ENCODE peak calls at places on chromosome 19, in five cellular contexts. One of them, this sample, is unnamed.

GRCh38 chr19:18390075-18390909 is 4.3 kb downstream of the GDF15 start:
- DNase-seq in tibial artery: no peak
- DNase-seq in H1: no peak
- DNase-seq in right lobe of liver: no peak
- DNase-seq in upper lobe of right lung: no peak
- DNase-seq in this sample: no peak

GRCh38 chr19:29858000-29858596 is 46.3 kb downstream of the CCNE1 start:
- DNase-seq in tibial artery: no peak
- DNase-seq in H1: peak; percentile 82
- DNase-seq in right lobe of liver: peak; percentile 52
- DNase-seq in upper lobe of right lung: peak; percentile 71
- DNase-seq in this sample: no peak

GRCh38 chr19:294819-295686 is 3.9 kb upstream of the PLPP2 start:
- DNase-seq in tibial artery: no peak
- DNase-seq in H1: peak; percentile 91
- DNase-seq in right lobe of liver: no peak
- DNase-seq in upper lobe of right lung: peak; percentile 77
- DNase-seq in this sample: no peak

GRCh38 chr19:39001016-39001415 is 25.5 kb upstream of the FBXO17 start:
- DNase-seq in tibial artery: no peak
- DNase-seq in H1: no peak
- DNase-seq in right lobe of liver: no peak
- DNase-seq in upper lobe of right lung: no peak
- DNase-seq in this sample: no peak

GRCh38 chr19:29442094-29442493 is 83.7 kb upstream of the VSTM2B start:
- DNase-seq in tibial artery: no peak
- DNase-seq in H1: no peak
- DNase-seq in right lobe of liver: no peak
- DNase-seq in upper lobe of right lung: no peak
- DNase-seq in this sample: no peak

GRCh38 chr19:18049390-18049789 is 37.3 kb downstream of the IL12RB1 start:
- DNase-seq in tibial artery: peak; percentile 90
- DNase-seq in H1: no peak
- DNase-seq in right lobe of liver: peak; percentile 97
- DNase-seq in upper lobe of right lung: peak; percentile 92
- DNase-seq in this sample: no peak

GRCh38 chr19:12745166-12745897 is 6.3 kb upstream of the BEST2 start:
- DNase-seq in tibial artery: no peak
- DNase-seq in H1: no peak
- DNase-seq in right lobe of liver: no peak
- DNase-seq in upper lobe of right lung: no peak
- DNase-seq in this sample: no peak

GRCh38 chr19:31316201-31316951 is 32.9 kb downstream of the TSHZ3 start:
- DNase-seq in tibial artery: peak; percentile 54
- DNase-seq in H1: no peak
- DNase-seq in right lobe of liver: no peak
- DNase-seq in upper lobe of right lung: no peak
- DNase-seq in this sample: no peak

GRCh38 chr19:54633401-54633800 is 3.1 kb downstream of the LILRB1 start:
- DNase-seq in tibial artery: no peak
- DNase-seq in H1: no peak
- DNase-seq in right lobe of liver: no peak
- DNase-seq in upper lobe of right lung: no peak
- DNase-seq in this sample: no peak

GRCh38 chr19:37763488-37763887 is 15.9 kb downstream of the ZNF573 start:
- DNase-seq in tibial artery: no peak
- DNase-seq in H1: no peak
- DNase-seq in right lobe of liver: no peak
- DNase-seq in upper lobe of right lung: no peak
- DNase-seq in this sample: peak; percentile 8

GRCh38 chr19:37966211-37967072 is 59.4 kb downstream of the SIPA1L3 start:
- DNase-seq in tibial artery: no peak
- DNase-seq in H1: no peak
- DNase-seq in right lobe of liver: no peak
- DNase-seq in upper lobe of right lung: peak; percentile 55
- DNase-seq in this sample: no peak

DNA sequence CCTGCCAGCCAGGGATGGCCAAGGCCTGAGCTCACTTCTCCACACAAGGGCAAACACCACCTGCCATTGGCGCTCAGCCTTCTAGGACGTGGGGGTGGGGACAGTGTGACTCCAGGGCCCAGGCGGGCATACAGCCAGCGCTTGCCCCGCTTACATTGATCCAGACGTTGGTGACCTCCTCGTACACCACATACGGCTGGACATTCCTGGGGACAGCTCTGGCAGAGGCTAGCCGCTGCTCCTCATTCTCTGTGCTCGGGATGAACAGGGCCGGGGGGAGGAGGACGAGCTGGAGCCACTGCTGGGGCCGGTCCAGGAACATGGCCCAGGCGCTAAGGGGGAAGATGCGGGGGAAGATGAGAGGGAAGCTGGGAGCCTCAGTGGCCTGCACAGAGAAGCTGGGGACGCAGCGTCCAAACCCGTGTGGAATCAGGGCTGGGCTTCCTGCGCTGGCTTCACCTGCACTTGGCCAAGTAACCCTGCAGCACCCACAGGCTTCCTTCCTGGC is 25.1 kb upstream of the MYDGF start:
- DNase-seq in tibial artery: no peak
- DNase-seq in H1: no peak
- DNase-seq in right lobe of liver: peak; percentile 90
- DNase-seq in upper lobe of right lung: no peak
- DNase-seq in this sample: no peak
- H3K4me1 ChIP-seq in tibial artery: no peaks in the 10 kb centered on the region
- H3K4me1 ChIP-seq in H1: no peaks in the 10 kb centered on the region
- H3K4me1 ChIP-seq in right lobe of liver: peaks cover 34% of the 10 kb centered on the region
- H3K4me1 ChIP-seq in upper lobe of right lung: no peaks in the 10 kb centered on the region
- H3K4me1 ChIP-seq in this sample: peaks cover 3% of the 10 kb centered on the region

DNA sequence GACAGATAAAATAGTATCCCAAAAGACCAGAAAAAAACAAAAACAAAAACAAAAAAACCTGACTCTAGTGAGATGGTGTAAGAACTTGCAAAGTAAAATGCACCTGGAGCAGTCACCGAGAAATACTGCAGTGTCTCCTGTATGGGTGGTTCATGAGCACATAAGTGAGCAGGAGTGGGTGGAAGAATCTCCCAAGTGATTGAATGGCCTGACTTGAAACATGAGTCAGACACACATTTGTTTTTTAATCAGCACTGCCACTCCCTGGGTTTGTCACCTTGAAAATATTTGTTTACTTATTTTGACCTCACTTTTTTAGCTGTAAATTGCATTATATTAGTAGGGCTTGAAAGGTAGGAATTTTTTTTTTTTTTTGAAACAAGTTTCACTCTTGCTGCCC is 2.0 kb downstream of the ZNF431 start:
- DNase-seq in tibial artery: no peak
- DNase-seq in H1: no peak
- DNase-seq in right lobe of liver: no peak
- DNase-seq in upper lobe of right lung: no peak
- DNase-seq in this sample: no peak
- H3K4me1 ChIP-seq in tibial artery: no peaks in the 10 kb centered on the region
- H3K4me1 ChIP-seq in H1: no peaks in the 10 kb centered on the region
- H3K4me1 ChIP-seq in right lobe of liver: no peaks in the 10 kb centered on the region
- H3K4me1 ChIP-seq in upper lobe of right lung: no peaks in the 10 kb centered on the region
- H3K4me1 ChIP-seq in this sample: peaks cover 2% of the 10 kb centered on the region

DNA sequence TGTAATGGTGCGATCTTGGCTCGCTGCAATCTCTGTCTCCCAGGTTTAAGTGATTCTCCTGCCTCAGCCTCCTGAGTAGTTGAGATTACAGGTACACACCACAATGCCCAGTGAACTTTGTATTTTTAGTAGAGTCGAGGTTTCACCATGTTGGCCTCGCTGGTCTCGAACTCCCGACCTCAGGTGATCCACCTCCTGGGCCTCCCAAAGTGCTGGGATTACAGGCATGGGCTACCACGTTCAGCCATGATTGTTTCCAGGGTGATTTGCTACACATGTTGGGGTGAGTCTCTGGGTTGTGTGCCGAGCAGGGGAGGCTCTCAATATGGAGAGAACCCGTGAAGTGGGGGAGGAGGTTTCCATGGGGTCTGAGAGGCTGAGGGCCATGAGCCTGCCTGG is 24.8 kb upstream of the CEACAM21 start:
- DNase-seq in tibial artery: no peak
- DNase-seq in H1: no peak
- DNase-seq in right lobe of liver: no peak
- DNase-seq in upper lobe of right lung: no peak
- DNase-seq in this sample: no peak
- H3K4me1 ChIP-seq in tibial artery: no peaks in the 10 kb centered on the region
- H3K4me1 ChIP-seq in H1: no peaks in the 10 kb centered on the region
- H3K4me1 ChIP-seq in right lobe of liver: no peaks in the 10 kb centered on the region
- H3K4me1 ChIP-seq in upper lobe of right lung: peaks cover 22% of the 10 kb centered on the region
- H3K4me1 ChIP-seq in this sample: no peaks in the 10 kb centered on the region

DNA sequence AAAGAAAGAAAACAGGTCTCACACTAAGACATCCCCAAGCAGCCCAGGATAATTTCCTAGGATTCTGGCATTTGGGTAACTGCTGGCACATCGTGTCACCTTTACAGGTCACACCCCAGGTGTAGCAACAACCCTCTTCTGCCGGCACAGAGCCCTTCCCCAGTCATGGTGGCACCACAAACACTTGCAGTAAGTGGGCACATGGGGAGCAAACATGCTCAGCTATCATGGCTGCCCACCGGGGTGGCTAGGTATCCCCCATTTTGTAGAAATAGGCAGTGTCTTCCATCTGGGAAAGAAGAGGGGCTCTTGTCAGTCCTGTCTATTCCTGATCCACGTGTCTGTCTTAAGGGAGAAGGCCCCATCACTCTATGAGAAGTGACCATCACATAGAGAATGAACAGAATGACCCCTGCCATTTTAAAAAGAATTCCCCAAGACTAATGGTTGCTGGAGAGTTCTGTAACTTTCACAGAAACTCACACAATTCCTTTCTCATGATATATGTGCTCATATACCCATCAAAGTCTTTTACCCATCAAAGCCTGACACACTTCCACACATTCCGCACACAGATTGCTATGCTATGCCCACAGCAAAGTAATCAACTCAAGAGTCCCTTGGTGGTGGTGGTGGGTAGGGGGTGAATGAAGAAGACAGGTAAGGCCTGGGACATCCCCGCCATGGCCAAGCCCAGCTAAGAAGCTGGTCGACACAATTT is 33.3 kb downstream of the BRD4 start:
- DNase-seq in tibial artery: no peak
- DNase-seq in H1: no peak
- DNase-seq in right lobe of liver: no peak
- DNase-seq in upper lobe of right lung: peak; percentile 58
- DNase-seq in this sample: no peak
- H3K4me1 ChIP-seq in tibial artery: peaks cover 9% of the 10 kb centered on the region
- H3K4me1 ChIP-seq in H1: peaks cover 9% of the 10 kb centered on the region
- H3K4me1 ChIP-seq in right lobe of liver: peaks cover 61% of the 10 kb centered on the region
- H3K4me1 ChIP-seq in upper lobe of right lung: peaks cover 97% of the 10 kb centered on the region
- H3K4me1 ChIP-seq in this sample: peaks cover 69% of the 10 kb centered on the region

GRCh38 chr19:8389891-8390616 is at the start of gene RAB11B:
- DNase-seq in tibial artery: peak; percentile 100
- DNase-seq in H1: peak; percentile 98
- DNase-seq in right lobe of liver: peak; percentile 100
- DNase-seq in upper lobe of right lung: peak; percentile 99
- DNase-seq in this sample: peak; percentile 99

GRCh38 chr19:8388612-8388958 is 1.6 kb upstream of the RAB11B start:
- DNase-seq in tibial artery: no peak
- DNase-seq in H1: no peak
- DNase-seq in right lobe of liver: no peak
- DNase-seq in upper lobe of right lung: no peak
- DNase-seq in this sample: no peak

GRCh38 chr19:8386990-8387389 is 3.2 kb upstream of the RAB11B start:
- DNase-seq in tibial artery: no peak
- DNase-seq in H1: no peak
- DNase-seq in right lobe of liver: no peak
- DNase-seq in upper lobe of right lung: no peak
- DNase-seq in this sample: no peak

GRCh38 chr19:8390617-8390981 is 439 bp downstream of the RAB11B start:
- DNase-seq in tibial artery: peak; percentile 95
- DNase-seq in H1: peak; percentile 100
- DNase-seq in right lobe of liver: peak; percentile 99
- DNase-seq in upper lobe of right lung: peak; percentile 98
- DNase-seq in this sample: no peak

DNA sequence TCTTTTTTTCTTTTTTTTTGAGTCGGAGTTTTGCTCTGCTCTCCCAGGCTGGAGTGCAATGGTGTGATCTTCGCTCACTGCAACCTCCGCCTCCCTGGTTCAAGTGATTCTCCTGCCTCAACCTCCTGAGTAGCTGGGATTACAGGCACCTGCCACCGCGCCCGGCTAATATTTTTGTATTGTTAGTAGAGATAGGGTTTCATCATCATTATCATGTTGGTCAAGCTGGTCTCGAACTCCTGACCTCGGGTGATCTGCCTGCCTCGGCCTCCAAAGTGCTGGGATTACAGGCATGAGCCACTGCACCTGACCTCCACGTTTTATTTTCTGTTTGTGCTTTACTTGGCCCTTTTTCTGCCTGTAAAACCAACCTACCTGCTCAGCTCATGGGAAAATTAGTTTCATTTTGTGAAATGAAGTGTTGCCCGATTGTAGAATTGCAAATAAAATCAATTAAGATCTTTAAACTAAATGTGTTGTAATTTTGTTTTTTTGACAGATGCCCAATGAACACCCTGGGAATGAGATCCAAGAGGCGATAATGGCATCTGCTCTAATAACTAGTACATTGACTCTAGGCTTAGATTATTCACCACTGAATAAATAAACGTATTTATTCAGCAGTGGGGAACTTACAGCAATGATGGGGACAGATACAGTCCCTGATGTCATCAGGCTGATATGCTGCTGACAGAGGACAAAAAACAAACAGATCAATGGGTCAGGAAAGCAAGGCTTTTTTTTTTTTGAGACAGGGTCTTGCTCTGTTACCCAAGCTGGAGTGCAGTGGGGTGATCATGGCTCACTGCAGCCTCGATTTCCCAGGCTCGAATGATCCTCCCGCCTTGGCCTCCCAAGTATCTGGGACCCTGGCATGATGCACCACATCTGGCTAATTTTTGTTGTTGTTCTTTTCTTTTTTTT is 2.2 kb upstream of the RAB11B start:
- DNase-seq in tibial artery: no peak
- DNase-seq in H1: no peak
- DNase-seq in right lobe of liver: peak; percentile 64
- DNase-seq in upper lobe of right lung: no peak
- DNase-seq in this sample: no peak
- H3K4me1 ChIP-seq in tibial artery: no peaks in the 10 kb centered on the region
- H3K4me1 ChIP-seq in H1: no peaks in the 10 kb centered on the region
- H3K4me1 ChIP-seq in right lobe of liver: peaks cover 37% of the 10 kb centered on the region
- H3K4me1 ChIP-seq in upper lobe of right lung: peaks cover 36% of the 10 kb centered on the region
- H3K4me1 ChIP-seq in this sample: peaks cover 25% of the 10 kb centered on the region

DNA sequence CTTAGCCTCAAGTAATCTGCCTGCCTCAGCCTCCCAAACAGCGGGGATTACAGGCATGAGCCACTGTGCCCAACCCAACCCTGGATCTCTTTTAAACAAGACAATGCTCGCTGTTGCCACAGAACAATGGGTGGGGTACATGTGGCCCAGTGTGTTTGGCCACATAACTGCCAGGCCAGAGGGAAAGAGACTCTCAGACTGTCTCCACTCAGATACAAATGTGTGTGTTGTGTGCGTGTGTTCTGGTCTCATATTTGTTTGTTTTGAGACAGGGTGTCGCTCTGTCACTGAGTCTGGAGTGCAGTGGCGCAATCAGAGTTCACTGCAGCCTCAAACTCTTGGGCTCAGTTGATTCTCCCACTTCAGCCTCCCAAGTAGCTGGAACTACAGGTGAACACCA is 25.8 kb downstream of the LDLR start:
- DNase-seq in tibial artery: no peak
- DNase-seq in H1: no peak
- DNase-seq in right lobe of liver: no peak
- DNase-seq in upper lobe of right lung: no peak
- DNase-seq in this sample: no peak
- H3K4me1 ChIP-seq in tibial artery: no peaks in the 10 kb centered on the region
- H3K4me1 ChIP-seq in H1: no peaks in the 10 kb centered on the region
- H3K4me1 ChIP-seq in right lobe of liver: peaks cover 11% of the 10 kb centered on the region
- H3K4me1 ChIP-seq in upper lobe of right lung: no peaks in the 10 kb centered on the region
- H3K4me1 ChIP-seq in this sample: no peaks in the 10 kb centered on the region

This sample was measured in Panc1.